ENCODE peak calls at places on chromosomes 16 and 17, in eight cellular contexts. One of them, this sample, is unnamed.

GRCh38 chr16:1941924-1942809 is 832 bp downstream of the MSRB1 start:
- DNase-seq in G401: no peak
- DNase-seq in heart left ventricle: no peak
- DNase-seq in NCI-H1417: peak
- DNase-seq in activated CD4-positive, alpha-beta T cell treated with anti-CD3 and anti-CD28 coated beads, Interleukin-2, amount 50 U/mL, for 1 hour: no peak
- DNase-seq in sigmoid colon: peak
- DNase-seq in dermis blood vessel endothelial cell: no peak
- DNase-seq in NCI-H460: no peak
- DNase-seq in this sample: no peak

GRCh38 chr17:60169921-60170817 is 20.4 kb downstream of the CA4 start:
- DNase-seq in NCI-H460: peak
- DNase-seq in G401: peak
- DNase-seq in heart left ventricle: peak
- DNase-seq in sigmoid colon: no peak
- DNase-seq in dermis blood vessel endothelial cell: peak
- DNase-seq in NCI-H1417: no peak
- DNase-seq in activated CD4-positive, alpha-beta T cell treated with anti-CD3 and anti-CD28 coated beads, Interleukin-2, amount 50 U/mL, for 1 hour: no peak
- DNase-seq in this sample: no peak

GRCh38 chr16:629289-630023 is 1.3 kb upstream of the WFIKKN1 start:
- DNase-seq in sigmoid colon: no peak
- DNase-seq in G401: peak
- DNase-seq in NCI-H460: no peak
- DNase-seq in heart left ventricle: no peak
- DNase-seq in dermis blood vessel endothelial cell: no peak
- DNase-seq in NCI-H1417: no peak
- DNase-seq in activated CD4-positive, alpha-beta T cell treated with anti-CD3 and anti-CD28 coated beads, Interleukin-2, amount 50 U/mL, for 1 hour: no peak
- DNase-seq in this sample: no peak

GRCh38 chr17:74968361-74968780 is 4.2 kb downstream of the HID1 start:
- DNase-seq in activated CD4-positive, alpha-beta T cell treated with anti-CD3 and anti-CD28 coated beads, Interleukin-2, amount 50 U/mL, for 1 hour: no peak
- DNase-seq in NCI-H1417: no peak
- DNase-seq in sigmoid colon: no peak
- DNase-seq in dermis blood vessel endothelial cell: no peak
- DNase-seq in heart left ventricle: no peak
- DNase-seq in G401: no peak
- DNase-seq in NCI-H460: no peak
- DNase-seq in this sample: no peak

GRCh38 chr17:76261421-76262215 is 3.5 kb upstream of the UBALD2 start:
- DNase-seq in heart left ventricle: no peak
- DNase-seq in NCI-H460: no peak
- DNase-seq in sigmoid colon: no peak
- DNase-seq in activated CD4-positive, alpha-beta T cell treated with anti-CD3 and anti-CD28 coated beads, Interleukin-2, amount 50 U/mL, for 1 hour: no peak
- DNase-seq in G401: no peak
- DNase-seq in NCI-H1417: no peak
- DNase-seq in dermis blood vessel endothelial cell: peak
- DNase-seq in this sample: peak

GRCh38 chr16:55552621-55553020 is 13.9 kb upstream of the CAPNS2 start:
- DNase-seq in sigmoid colon: no peak
- DNase-seq in heart left ventricle: no peak
- DNase-seq in NCI-H1417: no peak
- DNase-seq in NCI-H460: no peak
- DNase-seq in activated CD4-positive, alpha-beta T cell treated with anti-CD3 and anti-CD28 coated beads, Interleukin-2, amount 50 U/mL, for 1 hour: no peak
- DNase-seq in dermis blood vessel endothelial cell: peak
- DNase-seq in G401: no peak
- DNase-seq in this sample: no peak

GRCh38 chr16:85104821-85105391 is 7.4 kb downstream of the CIBAR2 start:
- DNase-seq in G401: no peak
- DNase-seq in sigmoid colon: no peak
- DNase-seq in activated CD4-positive, alpha-beta T cell treated with anti-CD3 and anti-CD28 coated beads, Interleukin-2, amount 50 U/mL, for 1 hour: no peak
- DNase-seq in dermis blood vessel endothelial cell: no peak
- DNase-seq in heart left ventricle: no peak
- DNase-seq in NCI-H1417: no peak
- DNase-seq in NCI-H460: no peak
- DNase-seq in this sample: peak

GRCh38 chr17:74582633-74583032 is 9.4 kb downstream of the CD300LD start:
- DNase-seq in dermis blood vessel endothelial cell: no peak
- DNase-seq in heart left ventricle: no peak
- DNase-seq in G401: no peak
- DNase-seq in NCI-H1417: no peak
- DNase-seq in activated CD4-positive, alpha-beta T cell treated with anti-CD3 and anti-CD28 coated beads, Interleukin-2, amount 50 U/mL, for 1 hour: no peak
- DNase-seq in NCI-H460: no peak
- DNase-seq in sigmoid colon: no peak
- DNase-seq in this sample: no peak

GRCh38 chr17:81453712-81454111 is 58.5 kb downstream of the BAHCC1 start:
- DNase-seq in heart left ventricle: no peak
- DNase-seq in activated CD4-positive, alpha-beta T cell treated with anti-CD3 and anti-CD28 coated beads, Interleukin-2, amount 50 U/mL, for 1 hour: no peak
- DNase-seq in NCI-H460: no peak
- DNase-seq in dermis blood vessel endothelial cell: peak
- DNase-seq in G401: no peak
- DNase-seq in sigmoid colon: no peak
- DNase-seq in NCI-H1417: no peak
- DNase-seq in this sample: no peak

GRCh38 chr17:61593404-61593803 is 2.4 kb upstream of the NACA2 start:
- DNase-seq in dermis blood vessel endothelial cell: no peak
- DNase-seq in G401: no peak
- DNase-seq in NCI-H460: no peak
- DNase-seq in activated CD4-positive, alpha-beta T cell treated with anti-CD3 and anti-CD28 coated beads, Interleukin-2, amount 50 U/mL, for 1 hour: no peak
- DNase-seq in heart left ventricle: no peak
- DNase-seq in sigmoid colon: no peak
- DNase-seq in NCI-H1417: no peak
- DNase-seq in this sample: no peak

GRCh38 chr17:58121925-58122324 is 26.3 kb upstream of the OR4D1 start:
- DNase-seq in NCI-H460: peak
- DNase-seq in NCI-H1417: peak
- DNase-seq in activated CD4-positive, alpha-beta T cell treated with anti-CD3 and anti-CD28 coated beads, Interleukin-2, amount 50 U/mL, for 1 hour: peak
- DNase-seq in G401: peak
- DNase-seq in sigmoid colon: no peak
- DNase-seq in heart left ventricle: no peak
- DNase-seq in dermis blood vessel endothelial cell: peak
- DNase-seq in this sample: peak

GRCh38 chr16:50756466-50756865 is 14.6 kb downstream of the CYLD start:
- DNase-seq in activated CD4-positive, alpha-beta T cell treated with anti-CD3 and anti-CD28 coated beads, Interleukin-2, amount 50 U/mL, for 1 hour: no peak
- DNase-seq in dermis blood vessel endothelial cell: no peak
- DNase-seq in NCI-H1417: no peak
- DNase-seq in heart left ventricle: no peak
- DNase-seq in G401: no peak
- DNase-seq in sigmoid colon: no peak
- DNase-seq in NCI-H460: no peak
- DNase-seq in this sample: no peak

GRCh38 chr16:57693539-57693938 is 1.1 kb upstream of the DRC7 start:
- DNase-seq in activated CD4-positive, alpha-beta T cell treated with anti-CD3 and anti-CD28 coated beads, Interleukin-2, amount 50 U/mL, for 1 hour: no peak
- DNase-seq in heart left ventricle: no peak
- DNase-seq in G401: no peak
- DNase-seq in NCI-H460: no peak
- DNase-seq in NCI-H1417: peak
- DNase-seq in dermis blood vessel endothelial cell: no peak
- DNase-seq in sigmoid colon: no peak
- DNase-seq in this sample: no peak

GRCh38 chr17:42781639-42782401 is 1.4 kb downstream of the WNK4 start:
- DNase-seq in dermis blood vessel endothelial cell: peak
- DNase-seq in NCI-H460: no peak
- DNase-seq in G401: no peak
- DNase-seq in activated CD4-positive, alpha-beta T cell treated with anti-CD3 and anti-CD28 coated beads, Interleukin-2, amount 50 U/mL, for 1 hour: no peak
- DNase-seq in sigmoid colon: no peak
- DNase-seq in heart left ventricle: no peak
- DNase-seq in NCI-H1417: no peak
- DNase-seq in this sample: no peak

GRCh38 chr17:46742539-46743270 is 75.8 kb downstream of the WNT3 start:
- DNase-seq in NCI-H460: no peak
- DNase-seq in G401: peak
- DNase-seq in sigmoid colon: no peak
- DNase-seq in heart left ventricle: no peak
- DNase-seq in NCI-H1417: no peak
- DNase-seq in activated CD4-positive, alpha-beta T cell treated with anti-CD3 and anti-CD28 coated beads, Interleukin-2, amount 50 U/mL, for 1 hour: no peak
- DNase-seq in dermis blood vessel endothelial cell: peak
- DNase-seq in this sample: no peak

GRCh38 chr17:66976781-66977201 is 12.3 kb downstream of the CACNG4 start:
- DNase-seq in activated CD4-positive, alpha-beta T cell treated with anti-CD3 and anti-CD28 coated beads, Interleukin-2, amount 50 U/mL, for 1 hour: no peak
- DNase-seq in heart left ventricle: peak
- DNase-seq in NCI-H1417: no peak
- DNase-seq in sigmoid colon: no peak
- DNase-seq in NCI-H460: no peak
- DNase-seq in dermis blood vessel endothelial cell: no peak
- DNase-seq in G401: peak
- DNase-seq in this sample: no peak

GRCh38 chr17:66654341-66654740 is 180.6 kb upstream of the CACNG5 start:
- DNase-seq in activated CD4-positive, alpha-beta T cell treated with anti-CD3 and anti-CD28 coated beads, Interleukin-2, amount 50 U/mL, for 1 hour: no peak
- DNase-seq in G401: no peak
- DNase-seq in NCI-H1417: no peak
- DNase-seq in heart left ventricle: no peak
- DNase-seq in NCI-H460: no peak
- DNase-seq in dermis blood vessel endothelial cell: peak
- DNase-seq in sigmoid colon: no peak
- DNase-seq in this sample: no peak

GRCh38 chr16:88608076-88608475 is 30.3 kb upstream of the IL17C start:
- DNase-seq in dermis blood vessel endothelial cell: no peak
- DNase-seq in NCI-H1417: no peak
- DNase-seq in NCI-H460: no peak
- DNase-seq in heart left ventricle: no peak
- DNase-seq in sigmoid colon: no peak
- DNase-seq in activated CD4-positive, alpha-beta T cell treated with anti-CD3 and anti-CD28 coated beads, Interleukin-2, amount 50 U/mL, for 1 hour: no peak
- DNase-seq in G401: no peak
- DNase-seq in this sample: no peak

GRCh38 chr16:89322381-89323119 is 105.0 kb downstream of the ZNF778 start:
- DNase-seq in sigmoid colon: peak
- DNase-seq in activated CD4-positive, alpha-beta T cell treated with anti-CD3 and anti-CD28 coated beads, Interleukin-2, amount 50 U/mL, for 1 hour: no peak
- DNase-seq in NCI-H460: no peak
- DNase-seq in dermis blood vessel endothelial cell: peak
- DNase-seq in heart left ventricle: peak
- DNase-seq in NCI-H1417: no peak
- DNase-seq in G401: no peak
- DNase-seq in this sample: no peak

GRCh38 chr17:29958947-29959657 is 17.7 kb downstream of the EFCAB5 start:
- DNase-seq in NCI-H1417: no peak
- DNase-seq in activated CD4-positive, alpha-beta T cell treated with anti-CD3 and anti-CD28 coated beads, Interleukin-2, amount 50 U/mL, for 1 hour: no peak
- DNase-seq in NCI-H460: no peak
- DNase-seq in G401: no peak
- DNase-seq in sigmoid colon: no peak
- DNase-seq in dermis blood vessel endothelial cell: no peak
- DNase-seq in heart left ventricle: no peak
- DNase-seq in this sample: no peak

GRCh38 chr16:56667581-56668571 is at the start of gene MT1G:
- DNase-seq in heart left ventricle: peak
- DNase-seq in sigmoid colon: peak
- DNase-seq in NCI-H460: no peak
- DNase-seq in dermis blood vessel endothelial cell: peak
- DNase-seq in activated CD4-positive, alpha-beta T cell treated with anti-CD3 and anti-CD28 coated beads, Interleukin-2, amount 50 U/mL, for 1 hour: no peak
- DNase-seq in G401: no peak
- DNase-seq in NCI-H1417: no peak
- DNase-seq in this sample: no peak

GRCh38 chr16:64823676-64824075 is 298.2 kb downstream of the CDH11 start:
- DNase-seq in sigmoid colon: no peak
- DNase-seq in NCI-H460: no peak
- DNase-seq in G401: no peak
- DNase-seq in activated CD4-positive, alpha-beta T cell treated with anti-CD3 and anti-CD28 coated beads, Interleukin-2, amount 50 U/mL, for 1 hour: no peak
- DNase-seq in heart left ventricle: no peak
- DNase-seq in NCI-H1417: no peak
- DNase-seq in dermis blood vessel endothelial cell: no peak
- DNase-seq in this sample: no peak

GRCh38 chr17:78401246-78401645 is 22.8 kb downstream of the PGS1 start:
- DNase-seq in G401: no peak
- DNase-seq in NCI-H460: no peak
- DNase-seq in heart left ventricle: no peak
- DNase-seq in dermis blood vessel endothelial cell: no peak
- DNase-seq in NCI-H1417: no peak
- DNase-seq in sigmoid colon: no peak
- DNase-seq in activated CD4-positive, alpha-beta T cell treated with anti-CD3 and anti-CD28 coated beads, Interleukin-2, amount 50 U/mL, for 1 hour: no peak
- DNase-seq in this sample: no peak

GRCh38 chr17:31574458-31574857 is 183.0 kb downstream of the RAB11FIP4 start:
- DNase-seq in NCI-H1417: no peak
- DNase-seq in dermis blood vessel endothelial cell: no peak
- DNase-seq in NCI-H460: no peak
- DNase-seq in activated CD4-positive, alpha-beta T cell treated with anti-CD3 and anti-CD28 coated beads, Interleukin-2, amount 50 U/mL, for 1 hour: no peak
- DNase-seq in G401: no peak
- DNase-seq in heart left ventricle: no peak
- DNase-seq in sigmoid colon: no peak
- DNase-seq in this sample: no peak

GRCh38 chr16:68229431-68230175 is 6.3 kb downstream of the ESRP2 start:
- DNase-seq in activated CD4-positive, alpha-beta T cell treated with anti-CD3 and anti-CD28 coated beads, Interleukin-2, amount 50 U/mL, for 1 hour: peak
- DNase-seq in heart left ventricle: no peak
- DNase-seq in NCI-H1417: peak
- DNase-seq in NCI-H460: peak
- DNase-seq in sigmoid colon: peak
- DNase-seq in dermis blood vessel endothelial cell: peak
- DNase-seq in G401: peak
- DNase-seq in this sample: peak

GRCh38 chr17:57956311-57957119 is 1.3 kb upstream of the CUEDC1 start:
- DNase-seq in NCI-H1417: no peak
- DNase-seq in activated CD4-positive, alpha-beta T cell treated with anti-CD3 and anti-CD28 coated beads, Interleukin-2, amount 50 U/mL, for 1 hour: peak
- DNase-seq in heart left ventricle: no peak
- DNase-seq in sigmoid colon: peak
- DNase-seq in dermis blood vessel endothelial cell: no peak
- DNase-seq in G401: peak
- DNase-seq in NCI-H460: no peak
- DNase-seq in this sample: peak

GRCh38 chr16:48810803-48811453 is 200.9 kb upstream of the N4BP1 start:
- DNase-seq in heart left ventricle: no peak
- DNase-seq in activated CD4-positive, alpha-beta T cell treated with anti-CD3 and anti-CD28 coated beads, Interleukin-2, amount 50 U/mL, for 1 hour: no peak
- DNase-seq in NCI-H1417: no peak
- DNase-seq in dermis blood vessel endothelial cell: no peak
- DNase-seq in sigmoid colon: no peak
- DNase-seq in NCI-H460: no peak
- DNase-seq in G401: no peak
- DNase-seq in this sample: no peak

GRCh38 chr17:28395426-28395825 is 10.6 kb downstream of the SLC46A1 start:
- DNase-seq in heart left ventricle: no peak
- DNase-seq in sigmoid colon: no peak
- DNase-seq in NCI-H1417: no peak
- DNase-seq in G401: no peak
- DNase-seq in NCI-H460: no peak
- DNase-seq in dermis blood vessel endothelial cell: no peak
- DNase-seq in activated CD4-positive, alpha-beta T cell treated with anti-CD3 and anti-CD28 coated beads, Interleukin-2, amount 50 U/mL, for 1 hour: no peak
- DNase-seq in this sample: no peak

GRCh38 chr17:58691701-58692238 is at the start of gene TEX14:
- DNase-seq in heart left ventricle: no peak
- DNase-seq in sigmoid colon: no peak
- DNase-seq in dermis blood vessel endothelial cell: no peak
- DNase-seq in NCI-H460: no peak
- DNase-seq in activated CD4-positive, alpha-beta T cell treated with anti-CD3 and anti-CD28 coated beads, Interleukin-2, amount 50 U/mL, for 1 hour: no peak
- DNase-seq in NCI-H1417: no peak
- DNase-seq in G401: no peak
- DNase-seq in this sample: no peak

GRCh38 chr16:68642436-68643064 is 2.6 kb upstream of the CDH3 start:
- DNase-seq in sigmoid colon: no peak
- DNase-seq in activated CD4-positive, alpha-beta T cell treated with anti-CD3 and anti-CD28 coated beads, Interleukin-2, amount 50 U/mL, for 1 hour: no peak
- DNase-seq in dermis blood vessel endothelial cell: peak
- DNase-seq in NCI-H460: no peak
- DNase-seq in heart left ventricle: no peak
- DNase-seq in G401: no peak
- DNase-seq in NCI-H1417: no peak
- DNase-seq in this sample: no peak

GRCh38 chr16:57837305-57838125 is 35.2 kb upstream of the KIFC3 start:
- DNase-seq in NCI-H1417: peak
- DNase-seq in G401: no peak
- DNase-seq in activated CD4-positive, alpha-beta T cell treated with anti-CD3 and anti-CD28 coated beads, Interleukin-2, amount 50 U/mL, for 1 hour: no peak
- DNase-seq in sigmoid colon: no peak
- DNase-seq in heart left ventricle: no peak
- DNase-seq in dermis blood vessel endothelial cell: no peak
- DNase-seq in NCI-H460: no peak
- DNase-seq in this sample: no peak

GRCh38 chr16:68893710-68894705 is 50.7 kb downstream of the TANGO6 start:
- DNase-seq in activated CD4-positive, alpha-beta T cell treated with anti-CD3 and anti-CD28 coated beads, Interleukin-2, amount 50 U/mL, for 1 hour: no peak
- DNase-seq in heart left ventricle: peak
- DNase-seq in dermis blood vessel endothelial cell: peak
- DNase-seq in sigmoid colon: no peak
- DNase-seq in G401: no peak
- DNase-seq in NCI-H460: no peak
- DNase-seq in NCI-H1417: no peak
- DNase-seq in this sample: no peak